ENCODE peak calls at places on chromosomes 3 and 15, in six cellular contexts. One of them, this sample, is unnamed.

GRCh38 chr15:58521293-58521991 is 89.7 kb downstream of the LIPC start:
- DNase-seq in breast epithelium: peak
- DNase-seq in cardiac muscle cell: peak
- DNase-seq in DND-41: no peak
- DNase-seq in HL-60: peak
- DNase-seq in left ventricle myocardium inferior: peak
- DNase-seq in this sample: peak

GRCh38 chr3:112405845-112406244 is 72.9 kb downstream of the CD200 start:
- DNase-seq in left ventricle myocardium inferior: no peak
- DNase-seq in HL-60: no peak
- DNase-seq in cardiac muscle cell: no peak
- DNase-seq in breast epithelium: no peak
- DNase-seq in DND-41: no peak
- DNase-seq in this sample: no peak

GRCh38 chr15:77819841-77820728 is 187.4 kb upstream of the LINGO1 start:
- DNase-seq in breast epithelium: no peak
- DNase-seq in HL-60: no peak
- DNase-seq in DND-41: no peak
- DNase-seq in left ventricle myocardium inferior: no peak
- DNase-seq in cardiac muscle cell: peak
- DNase-seq in this sample: no peak

GRCh38 chr3:71560665-71561064 is 22.9 kb downstream of the FOXP1 start:
- DNase-seq in DND-41: no peak
- DNase-seq in HL-60: no peak
- DNase-seq in left ventricle myocardium inferior: no peak
- DNase-seq in cardiac muscle cell: no peak
- DNase-seq in breast epithelium: no peak
- DNase-seq in this sample: no peak

GRCh38 chr3:196890309-196890708 is 22.6 kb downstream of the SENP5 start:
- DNase-seq in breast epithelium: no peak
- DNase-seq in left ventricle myocardium inferior: no peak
- DNase-seq in DND-41: no peak
- DNase-seq in HL-60: peak
- DNase-seq in cardiac muscle cell: no peak
- DNase-seq in this sample: no peak

GRCh38 chr15:67592245-67592644 is 49.7 kb downstream of the MAP2K5 start:
- DNase-seq in DND-41: no peak
- DNase-seq in left ventricle myocardium inferior: no peak
- DNase-seq in breast epithelium: no peak
- DNase-seq in cardiac muscle cell: no peak
- DNase-seq in HL-60: no peak
- DNase-seq in this sample: no peak

GRCh38 chr3:99659032-99659431 is 20.6 kb downstream of the COL8A1 start:
- DNase-seq in breast epithelium: no peak
- DNase-seq in HL-60: no peak
- DNase-seq in cardiac muscle cell: peak
- DNase-seq in DND-41: no peak
- DNase-seq in left ventricle myocardium inferior: no peak
- DNase-seq in this sample: peak

GRCh38 chr3:63442918-63443317 is 164.8 kb downstream of the SYNPR start:
- DNase-seq in HL-60: no peak
- DNase-seq in left ventricle myocardium inferior: no peak
- DNase-seq in breast epithelium: no peak
- DNase-seq in cardiac muscle cell: no peak
- DNase-seq in DND-41: no peak
- DNase-seq in this sample: no peak

DNA sequence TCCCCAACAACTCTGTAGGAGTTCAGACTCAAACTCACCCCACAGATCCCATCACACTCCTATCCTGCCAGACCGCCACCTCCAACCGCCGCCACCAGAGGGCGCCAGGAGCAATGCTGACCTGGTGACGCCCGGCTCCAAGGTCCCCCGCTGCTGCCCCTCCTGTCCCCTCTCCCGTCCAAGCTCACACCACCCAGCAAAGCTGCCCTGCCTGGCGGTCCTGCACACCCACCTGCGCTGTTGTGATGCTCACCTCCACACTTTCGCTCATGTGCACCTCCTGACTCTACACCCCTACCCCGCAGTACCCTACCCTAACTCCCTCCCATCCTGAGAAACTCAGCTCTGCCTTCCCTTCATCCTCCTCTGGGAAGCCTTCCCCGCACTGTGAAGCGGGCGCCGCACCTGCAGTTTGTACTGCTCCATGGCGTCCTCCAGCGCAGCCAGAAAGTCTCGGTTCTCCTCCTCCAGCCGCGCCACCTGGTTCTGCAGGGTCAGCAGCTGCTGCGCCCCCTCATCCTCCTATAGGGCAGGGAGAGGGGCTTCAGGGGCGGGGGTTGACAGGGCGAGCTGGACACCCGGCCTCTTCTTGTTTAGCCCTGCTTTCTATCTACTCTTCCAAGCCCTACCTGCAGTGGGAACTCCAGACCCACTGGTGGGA is 7.9 kb downstream of the KIF7 start:
- DNase-seq in breast epithelium: peak
- DNase-seq in cardiac muscle cell: peak
- DNase-seq in HL-60: peak
- DNase-seq in DND-41: peak
- DNase-seq in left ventricle myocardium inferior: peak
- DNase-seq in this sample: no peak
- H3K4me3 ChIP-seq in breast epithelium: no peak
- H3K4me3 ChIP-seq in cardiac muscle cell: no peak
- H3K4me3 ChIP-seq in HL-60: no peak
- H3K4me3 ChIP-seq in DND-41: no peak
- H3K4me3 ChIP-seq in left ventricle myocardium inferior: peak
- H3K4me3 ChIP-seq in this sample: no peak

GRCh38 chr15:62390793-62391543 is 225.9 kb upstream of the C2CD4B start:
- DNase-seq in cardiac muscle cell: peak
- DNase-seq in breast epithelium: no peak
- DNase-seq in left ventricle myocardium inferior: peak
- DNase-seq in DND-41: peak
- DNase-seq in HL-60: no peak
- DNase-seq in this sample: no peak

GRCh38 chr15:62394079-62394478 is 229.0 kb upstream of the C2CD4B start:
- DNase-seq in DND-41: no peak
- DNase-seq in cardiac muscle cell: no peak
- DNase-seq in left ventricle myocardium inferior: no peak
- DNase-seq in breast epithelium: no peak
- DNase-seq in HL-60: no peak
- DNase-seq in this sample: no peak

GRCh38 chr15:62391565-62392262 is 226.6 kb upstream of the C2CD4B start:
- DNase-seq in DND-41: peak
- DNase-seq in cardiac muscle cell: peak
- DNase-seq in HL-60: no peak
- DNase-seq in breast epithelium: peak
- DNase-seq in left ventricle myocardium inferior: peak
- DNase-seq in this sample: no peak

GRCh38 chr15:62393196-62393595 is 228.1 kb upstream of the C2CD4B start:
- DNase-seq in left ventricle myocardium inferior: no peak
- DNase-seq in HL-60: no peak
- DNase-seq in breast epithelium: no peak
- DNase-seq in DND-41: no peak
- DNase-seq in cardiac muscle cell: no peak
- DNase-seq in this sample: no peak

DNA sequence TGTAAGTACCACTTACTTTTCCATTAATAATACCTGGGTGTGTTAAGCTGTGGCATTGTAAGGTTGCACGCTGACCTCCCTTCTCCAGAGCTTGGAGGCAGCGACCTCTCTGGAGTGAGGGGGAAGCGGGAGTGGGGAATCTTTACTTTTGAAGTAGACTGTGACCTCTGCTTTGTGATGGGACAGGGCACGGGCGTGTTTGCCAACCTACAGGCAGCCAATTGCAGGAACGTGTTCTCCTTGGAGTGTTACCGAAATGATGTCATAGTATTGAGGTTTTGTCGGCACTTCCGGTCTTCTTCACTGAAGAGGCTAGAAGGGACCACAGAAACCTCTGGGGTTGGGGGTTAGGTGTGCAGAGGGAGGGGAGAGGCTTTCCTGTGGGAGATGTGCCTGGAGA is 227.3 kb upstream of the C2CD4B start:
- DNase-seq in HL-60: no peak
- DNase-seq in cardiac muscle cell: peak
- DNase-seq in breast epithelium: no peak
- DNase-seq in DND-41: peak
- DNase-seq in left ventricle myocardium inferior: peak
- DNase-seq in this sample: no peak
- H3K4me3 ChIP-seq in HL-60: no peak
- H3K4me3 ChIP-seq in cardiac muscle cell: peak
- H3K4me3 ChIP-seq in breast epithelium: peak
- H3K4me3 ChIP-seq in DND-41: peak
- H3K4me3 ChIP-seq in left ventricle myocardium inferior: peak
- H3K4me3 ChIP-seq in this sample: peak

GRCh38 chr3:5384557-5384956 is 197.1 kb downstream of the EDEM1 start:
- DNase-seq in cardiac muscle cell: no peak
- DNase-seq in HL-60: no peak
- DNase-seq in breast epithelium: no peak
- DNase-seq in left ventricle myocardium inferior: no peak
- DNase-seq in DND-41: no peak
- DNase-seq in this sample: no peak

GRCh38 chr3:5388091-5388490 is 200.6 kb downstream of the EDEM1 start:
- DNase-seq in cardiac muscle cell: no peak
- DNase-seq in HL-60: no peak
- DNase-seq in left ventricle myocardium inferior: no peak
- DNase-seq in breast epithelium: no peak
- DNase-seq in DND-41: no peak
- DNase-seq in this sample: no peak

GRCh38 chr3:5391226-5391625 is 203.7 kb downstream of the EDEM1 start:
- DNase-seq in cardiac muscle cell: no peak
- DNase-seq in DND-41: no peak
- DNase-seq in left ventricle myocardium inferior: no peak
- DNase-seq in HL-60: no peak
- DNase-seq in breast epithelium: no peak
- DNase-seq in this sample: no peak

GRCh38 chr3:5389057-5389456 is 201.6 kb downstream of the EDEM1 start:
- DNase-seq in breast epithelium: peak
- DNase-seq in HL-60: no peak
- DNase-seq in cardiac muscle cell: no peak
- DNase-seq in DND-41: no peak
- DNase-seq in left ventricle myocardium inferior: no peak
- DNase-seq in this sample: no peak

GRCh38 chr3:5390221-5390620 is 202.7 kb downstream of the EDEM1 start:
- DNase-seq in HL-60: no peak
- DNase-seq in left ventricle myocardium inferior: no peak
- DNase-seq in DND-41: no peak
- DNase-seq in cardiac muscle cell: no peak
- DNase-seq in breast epithelium: no peak
- DNase-seq in this sample: no peak
- H3K4me3 ChIP-seq in HL-60: no peak
- H3K4me3 ChIP-seq in left ventricle myocardium inferior: no peak
- H3K4me3 ChIP-seq in DND-41: no peak
- H3K4me3 ChIP-seq in cardiac muscle cell: no peak
- H3K4me3 ChIP-seq in breast epithelium: no peak
- H3K4me3 ChIP-seq in this sample: no peak

GRCh38 chr15:90864507-90864906 is 3.9 kb upstream of the FURIN start:
- DNase-seq in left ventricle myocardium inferior: no peak
- DNase-seq in cardiac muscle cell: no peak
- DNase-seq in DND-41: no peak
- DNase-seq in breast epithelium: no peak
- DNase-seq in HL-60: no peak
- DNase-seq in this sample: no peak

GRCh38 chr15:90862964-90863721 is 5.2 kb upstream of the FURIN start:
- DNase-seq in HL-60: peak
- DNase-seq in DND-41: no peak
- DNase-seq in left ventricle myocardium inferior: no peak
- DNase-seq in cardiac muscle cell: peak
- DNase-seq in breast epithelium: no peak
- DNase-seq in this sample: no peak

GRCh38 chr15:90865702-90866101 is 2.7 kb upstream of the FURIN start:
- DNase-seq in breast epithelium: no peak
- DNase-seq in DND-41: no peak
- DNase-seq in HL-60: no peak
- DNase-seq in left ventricle myocardium inferior: no peak
- DNase-seq in cardiac muscle cell: no peak
- DNase-seq in this sample: no peak

GRCh38 chr15:90862487-90862886 is 5.9 kb upstream of the FURIN start:
- DNase-seq in cardiac muscle cell: no peak
- DNase-seq in DND-41: no peak
- DNase-seq in HL-60: no peak
- DNase-seq in left ventricle myocardium inferior: no peak
- DNase-seq in breast epithelium: no peak
- DNase-seq in this sample: no peak

DNA sequence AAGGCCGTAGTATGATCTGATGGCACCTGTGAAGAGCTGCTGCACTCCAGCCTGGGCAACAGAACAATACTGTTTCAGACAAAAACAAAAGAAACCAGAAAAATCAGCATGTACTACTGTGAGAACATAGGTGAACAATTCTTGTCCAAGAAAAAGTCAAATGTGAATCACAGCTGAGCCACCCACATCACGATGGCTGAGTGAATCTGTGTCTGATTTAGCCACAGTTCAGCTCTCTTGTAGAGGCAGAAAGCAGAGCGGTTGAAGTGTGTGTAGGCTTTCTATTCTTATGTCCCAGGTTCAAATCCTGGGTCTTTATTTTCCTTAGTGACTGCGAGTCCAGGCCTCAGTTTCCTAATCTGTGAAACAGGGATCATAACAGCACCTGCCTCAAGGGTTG is 4.4 kb upstream of the FURIN start:
- DNase-seq in HL-60: no peak
- DNase-seq in cardiac muscle cell: no peak
- DNase-seq in DND-41: no peak
- DNase-seq in left ventricle myocardium inferior: no peak
- DNase-seq in breast epithelium: no peak
- DNase-seq in this sample: no peak
- H3K4me3 ChIP-seq in HL-60: no peak
- H3K4me3 ChIP-seq in cardiac muscle cell: no peak
- H3K4me3 ChIP-seq in DND-41: no peak
- H3K4me3 ChIP-seq in left ventricle myocardium inferior: no peak
- H3K4me3 ChIP-seq in breast epithelium: no peak
- H3K4me3 ChIP-seq in this sample: no peak

GRCh38 chr3:181709537-181710279 is 2.0 kb upstream of the SOX2 start:
- DNase-seq in DND-41: peak
- DNase-seq in cardiac muscle cell: peak
- DNase-seq in HL-60: no peak
- DNase-seq in left ventricle myocardium inferior: peak
- DNase-seq in breast epithelium: peak
- DNase-seq in this sample: peak
- H3K4me3 ChIP-seq in DND-41: no peak
- H3K4me3 ChIP-seq in cardiac muscle cell: no peak
- H3K4me3 ChIP-seq in HL-60: no peak
- H3K4me3 ChIP-seq in left ventricle myocardium inferior: no peak
- H3K4me3 ChIP-seq in breast epithelium: no peak
- H3K4me3 ChIP-seq in this sample: no peak

This sample was measured in HFF-Myc.